ENCODE peak calls at places on chromosomes 4 and X, in eight cellular contexts. U is Peyer's patch; E is activated CD4-positive, CD25-positive, alpha-beta regulatory T cell treated with anti-CD3 and anti-CD28 coated beads, Interleukin-2, amount 50 U/mL, for 16 hours; W is H7; A is aorta; O is activated CD8-positive, alpha-beta memory T cell treated with anti-CD3 and anti-CD28 coated beads, Interleukin-2, amount 10 ng/mL, durations not matched to agents 7 days and 5 days; Z is mesendoderm; B is coronary artery. V is an unnamed sample.
A peak's percentile ranks its signal among the peaks of the same experiment; 100 is the strongest.

GRCh38 chr4:8916914-8917305 is 45.3 kb upstream of the HMX1 start:
- DNase-seq in O (peak; percentile 23), E (no peak), A (no peak), W (peak; percentile 5), B (no peak), Z (no peak), U (no peak), V (no peak)

GRCh38 chr4:170008376-170008775 is 17.8 kb downstream of the MFAP3L start:
- DNase-seq in O (no peak), B (no peak), W (no peak), E (no peak), Z (no peak), A (no peak), U (no peak), V (no peak)

GRCh38 chrX:150362599-150363481 is at the start of gene MAMLD1:
- DNase-seq in W (peak; percentile 76), A (peak; percentile 86), Z (peak; percentile 49), O (peak; percentile 80), B (peak; percentile 84), U (peak; percentile 61), E (peak; percentile 10), V (peak; percentile 45)

GRCh38 chr4:110452546-110452945 is 23.4 kb upstream of the ENPEP start:
- DNase-seq in Z (no peak), E (no peak), O (no peak), W (no peak), U (peak; percentile 59), B (no peak), A (no peak), V (no peak)

GRCh38 chr4:6322067-6322760 is 52.6 kb downstream of the WFS1 start:
- DNase-seq in Z (no peak), E (no peak), O (no peak), B (no peak), A (no peak), U (no peak), W (no peak), V (no peak)

GRCh38 chr4:89277412-89277811 is 30.2 kb downstream of the GPRIN3 start:
- DNase-seq in B (no peak), A (no peak), U (no peak), E (no peak), O (no peak), Z (no peak), W (no peak), V (no peak)

GRCh38 chr4:77500801-77501200 is 104.8 kb upstream of the CXCL13 start:
- DNase-seq in U (no peak), O (no peak), Z (no peak), A (no peak), B (no peak), W (no peak), E (no peak), V (no peak)

GRCh38 chr4:121677524-121677923 is 19.3 kb downstream of the ANXA5 start:
- DNase-seq in Z (no peak), W (no peak), O (no peak), U (no peak), A (no peak), E (no peak), B (no peak), V (no peak)

GRCh38 chrX:69299271-69299670 is 134.0 kb upstream of the PJA1 start:
- DNase-seq in W (no peak), A (no peak), U (no peak), Z (no peak), O (no peak), E (no peak), B (no peak), V (no peak)

GRCh38 chrX:41347186-41347585 is 13.2 kb downstream of the DDX3X start:
- DNase-seq in A (no peak), W (no peak), B (no peak), O (no peak), U (no peak), Z (no peak), E (no peak), V (no peak)

GRCh38 chr4:8385611-8386010 is 54.9 kb downstream of the ACOX3 start:
- DNase-seq in W (no peak), Z (no peak), U (no peak), B (no peak), A (no peak), O (no peak), E (no peak), V (no peak)

GRCh38 chr4:7296661-7297335 is 104.5 kb downstream of the SORCS2 start:
- DNase-seq in E (no peak), B (no peak), A (no peak), U (no peak), Z (no peak), W (peak; percentile 70), O (no peak), V (no peak)

GRCh38 chr4:55499495-55499894 is 47.2 kb downstream of the CLOCK start:
- DNase-seq in U (no peak), B (no peak), Z (peak; percentile 59), W (no peak), O (no peak), A (no peak), E (no peak), V (peak; percentile 20)

GRCh38 chrX:44675364-44676024 is 132.8 kb upstream of the FUNDC1 start:
- DNase-seq in E (no peak), O (no peak), U (no peak), B (no peak), A (peak; percentile 60), W (no peak), Z (no peak), V (no peak)

GRCh38 chrX:134482371-134482770 is 22.4 kb downstream of the HPRT1 start:
- DNase-seq in Z (no peak), A (no peak), E (no peak), O (no peak), U (no peak), W (no peak), B (no peak), V (no peak)

GRCh38 chrX:10327651-10328050 is 170.9 kb downstream of the CLCN4 start:
- DNase-seq in W (peak; percentile 46), U (no peak), O (no peak), Z (peak; percentile 62), E (no peak), B (no peak), A (no peak), V (peak; percentile 36)

GRCh38 chr4:159504634-159505033 is 401.8 kb downstream of the RAPGEF2 start:
- DNase-seq in E (no peak), O (no peak), U (no peak), A (no peak), W (no peak), Z (no peak), B (no peak), V (no peak)

GRCh38 chr4:107579099-107579498 is 140.9 kb downstream of the PAPSS1 start:
- DNase-seq in B (no peak), Z (no peak), U (no peak), W (no peak), E (no peak), A (no peak), O (no peak), V (no peak)

GRCh38 chr4:184845367-184846011 is 19.7 kb upstream of the ACSL1 start:
- DNase-seq in A (no peak), W (no peak), O (peak; percentile 5), U (no peak), E (no peak), B (no peak), Z (no peak), V (no peak)

GRCh38 chr4:71231073-71231752 is 107.6 kb upstream of the SLC4A4 start:
- DNase-seq in E (no peak), Z (no peak), B (peak; percentile 89), A (peak; percentile 95), O (no peak), U (peak; percentile 88), W (no peak), V (no peak)

GRCh38 chrX:27597506-27597905 is 7.4 kb downstream of the DCAF8L2 start:
- DNase-seq in A (no peak), Z (no peak), B (no peak), E (no peak), O (no peak), W (no peak), U (no peak), V (no peak)

GRCh38 chrX:48703642-48704481 is 7.3 kb downstream of the SUV39H1 start:
- DNase-seq in O (no peak), U (no peak), B (no peak), A (no peak), E (no peak), W (peak; percentile 21), Z (peak; percentile 18), V (peak; percentile 85)

GRCh38 chrX:138710311-138710791 is 1.2 kb downstream of the FGF13 start:
- DNase-seq in Z (peak; percentile 25), O (no peak), E (no peak), W (peak; percentile 43), B (peak; percentile 72), A (no peak), U (no peak), V (peak; percentile 76)

GRCh38 chrX:79592259-79592658 is 225.1 kb upstream of the ITM2A start:
- DNase-seq in Z (no peak), W (no peak), A (no peak), B (no peak), O (no peak), U (no peak), E (no peak), V (no peak)

GRCh38 chr4:111602848-111603247 is 542.4 kb upstream of the FAM241A start:
- DNase-seq in Z (no peak), W (peak; percentile 0), U (no peak), B (no peak), A (no peak), E (no peak), O (no peak), V (no peak)

GRCh38 chr4:81605278-81605677 is 133.6 kb upstream of the RASGEF1B start:
- DNase-seq in O (no peak), U (no peak), W (no peak), B (no peak), A (no peak), Z (peak; percentile 70), E (no peak), V (peak; percentile 6)

GRCh38 chr4:67106846-67107467 is 438.3 kb downstream of the CENPC start:
- DNase-seq in B (no peak), U (no peak), W (no peak), O (no peak), E (no peak), A (no peak), Z (peak; percentile 56), V (no peak)